ENCODE peak calls at places on chromosomes 4 and X, in five cellular contexts. C is non-pigmented ciliary epithelial cell; D is stimulated activated CD4-positive, alpha-beta T cell treated with anti-CD3 and anti-CD28 coated beads, Interleukin-4, amount 100 ng/mL, for 4 hours; S is activated CD4-positive, alpha-beta T cell treated with anti-CD3 and anti-CD28 coated beads, Interleukin-2, amount 50 U/mL, for 24 hours; F is breast epithelium. P is an unnamed sample.

GRCh38 chr4:7052923-7053715 is 9.9 kb downstream of the TADA2B start:
- DNase-seq in S (no peak), D (no peak), F (no peak), C (no peak), P (no peak)

GRCh38 chrX:69216446-69216845 is 51.2 kb upstream of the PJA1 start:
- DNase-seq in F (no peak), S (no peak), D (no peak), C (no peak), P (no peak)

GRCh38 chrX:69079278-69079677 is 86.0 kb downstream of the PJA1 start:
- DNase-seq in F (no peak), S (no peak), C (no peak), D (no peak), P (no peak)

GRCh38 chr4:105909699-105910340 is 14.5 kb downstream of the NPNT start:
- DNase-seq in D (no peak), C (no peak), F (no peak), S (no peak), P (no peak)

GRCh38 chr4:90030953-90031352 is 96.2 kb upstream of the CCSER1 start:
- DNase-seq in C (no peak), S (no peak), D (no peak), F (no peak), P (no peak)

GRCh38 chr4:183995489-183996049 is 90.5 kb downstream of the STOX2 start:
- DNase-seq in F (no peak), C (no peak), S (no peak), D (no peak), P (no peak)

GRCh38 chr4:39353478-39354177 is 12.5 kb downstream of the RFC1 start:
- DNase-seq in D (no peak), C (no peak), F (no peak), S (peak), P (no peak)

GRCh38 chr4:30208731-30209435 is 511.3 kb upstream of the PCDH7 start:
- DNase-seq in S (no peak), F (no peak), D (no peak), C (peak), P (no peak)

GRCh38 chr4:8580321-8581093 is at the start of gene GPR78:
- DNase-seq in F (no peak), D (peak), C (no peak), S (no peak), P (no peak)

GRCh38 chr4:140141196-140141845 is 12.7 kb downstream of the MAML3 start:
- DNase-seq in F (no peak), D (no peak), S (no peak), C (no peak), P (no peak)

GRCh38 chrX:110037181-110037580 is 34.3 kb downstream of the TMEM164 start:
- DNase-seq in F (no peak), S (no peak), C (no peak), D (no peak), P (no peak)

GRCh38 chr4:11336435-11336834 is 92.3 kb downstream of the HS3ST1 start:
- DNase-seq in C (no peak), F (no peak), D (no peak), S (no peak), P (no peak)

GRCh38 chr4:149005191-149005590 is 563.0 kb upstream of the NR3C2 start:
- DNase-seq in D (no peak), F (no peak), S (no peak), C (no peak), P (no peak)

GRCh38 chrX:2471641-2472040 is 29.1 kb downstream of the DHRSX start:
- DNase-seq in S (no peak), D (no peak), C (no peak), F (no peak), P (no peak)

GRCh38 chr4:156790866-156791265 is 180.7 kb downstream of the PDGFC start:
- DNase-seq in D (no peak), F (no peak), S (no peak), C (no peak), P (no peak)

GRCh38 chrX:107552976-107553375 is 75.3 kb upstream of the PRPS1 start:
- DNase-seq in D (no peak), S (no peak), F (no peak), C (no peak), P (no peak)

GRCh38 chrX:75228854-75229253 is 45.0 kb upstream of the UPRT start:
- DNase-seq in C (no peak), D (no peak), S (no peak), F (no peak), P (no peak)